ENCODE peak calls at places on chromosomes 16 and 17, in eight cellular contexts. W is A549, L is Panc1, S is stomach, K is left ventricle myocardium inferior, A is body of pancreas, O is ovary, Y is PC-3. N is an unnamed sample.

GRCh38 chr17:1997587-1998425 is 27.3 kb downstream of the RTN4RL1 start:
- DNase-seq in W (peak; percentile 81), L (no peak), S (peak; percentile 89), K (no peak), A (peak; percentile 95), O (peak; percentile 71), Y (peak; percentile 60), N (no peak)

GRCh38 chr17:56581635-56582605 is 11.6 kb upstream of the NOG start:
- DNase-seq in W (no peak), L (no peak), S (no peak), K (no peak), A (no peak), O (no peak), Y (no peak), N (no peak)

GRCh38 chr16:80710918-80711317 is 93.5 kb downstream of the CDYL2 start:
- DNase-seq in W (no peak), L (no peak), S (no peak), K (no peak), A (no peak), O (no peak), Y (no peak), N (no peak)

GRCh38 chr16:79316004-79316458 is 284.5 kb downstream of the MAF start:
- DNase-seq in W (no peak), L (no peak), S (no peak), K (no peak), A (no peak), O (no peak), Y (no peak), N (no peak)

GRCh38 chr17:44023545-44024270 is 8.9 kb upstream of the TMEM101 start:
- DNase-seq in W (no peak), L (no peak), S (no peak), K (no peak), A (no peak), O (no peak), Y (no peak), N (no peak)

GRCh38 chr16:89071686-89072182 is 21.9 kb upstream of the ACSF3 start:
- DNase-seq in W (no peak), L (no peak), S (no peak), K (no peak), A (no peak), O (no peak), Y (no peak), N (no peak)

GRCh38 chr16:84324439-84325262 is 30.0 kb downstream of the WFDC1 start:
- DNase-seq in W (no peak), L (no peak), S (no peak), K (no peak), A (no peak), O (no peak), Y (no peak), N (no peak)

GRCh38 chr16:47492428-47493357 is 31.6 kb downstream of the PHKB start:
- DNase-seq in W (no peak), L (no peak), S (peak; percentile 47), K (peak; percentile 82), A (peak; percentile 33), O (peak; percentile 37), Y (no peak), N (peak; percentile 89)

GRCh38 chr17:69179227-69179952 is 37.7 kb upstream of the ABCA6 start:
- DNase-seq in W (no peak), L (no peak), S (peak; percentile 71), K (no peak), A (no peak), O (no peak), Y (no peak), N (no peak)

GRCh38 chr17:222172-222571 is 40.7 kb upstream of the DOC2B start:
- DNase-seq in W (no peak), L (no peak), S (no peak), K (peak; percentile 29), A (peak; percentile 14), O (peak; percentile 17), Y (no peak), N (no peak)

GRCh38 chr17:73343168-73343634 is 31.4 kb upstream of the CDC42EP4 start:
- DNase-seq in W (no peak), L (no peak), S (no peak), K (peak; percentile 69), A (peak; percentile 54), O (peak; percentile 86), Y (no peak), N (no peak)

GRCh38 chr17:73155410-73156165 is 9.2 kb upstream of the SSTR2 start:
- DNase-seq in W (no peak), L (no peak), S (no peak), K (no peak), A (peak; percentile 17), O (no peak), Y (no peak), N (no peak)

GRCh38 chr16:69497876-69498596 is 67.7 kb upstream of the NFAT5 start:
- DNase-seq in W (no peak), L (no peak), S (no peak), K (no peak), A (no peak), O (no peak), Y (no peak), N (no peak)

DNA sequence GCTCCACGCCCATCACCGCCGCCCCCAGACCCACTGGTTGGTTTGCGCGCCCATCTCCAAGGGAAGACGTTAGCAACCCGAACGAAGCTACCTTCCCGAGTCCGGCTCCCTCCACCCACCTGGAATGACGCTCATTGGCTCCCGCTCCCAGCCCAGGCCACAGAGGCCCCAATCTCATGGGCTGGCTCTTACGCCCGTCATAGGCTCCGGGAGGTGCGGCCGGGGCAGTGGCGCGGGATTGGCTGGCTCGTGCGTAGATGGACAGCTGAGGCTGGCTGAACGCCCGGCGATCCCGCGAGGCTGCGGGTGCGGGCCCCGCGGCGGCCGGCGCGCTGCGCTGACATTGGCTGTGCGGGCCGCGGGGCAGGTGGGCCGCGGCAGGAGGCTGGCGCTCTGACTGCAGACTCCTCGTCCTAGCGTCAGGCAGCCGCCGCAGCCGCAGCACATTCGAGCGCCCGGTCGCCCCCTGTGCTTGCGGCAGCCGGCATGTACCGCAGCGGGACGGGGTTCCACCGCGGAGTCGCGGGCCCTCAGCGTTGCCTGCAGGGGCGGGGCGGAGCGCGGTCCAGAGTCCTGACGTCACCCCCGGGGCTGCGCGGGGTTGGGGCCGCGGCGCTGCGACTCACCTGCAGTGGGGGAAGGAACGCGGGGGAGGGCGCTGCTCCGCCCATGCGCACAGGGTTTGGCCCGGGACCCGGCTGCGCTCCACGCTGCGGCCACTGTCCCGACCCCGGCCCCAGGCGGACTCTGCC is 453 bp upstream of the MYH10 start:
- DNase-seq in W (peak; percentile 100), L (peak; percentile 74), S (peak; percentile 98), K (peak; percentile 98), A (peak; percentile 98), O (peak; percentile 99), Y (peak; percentile 97), N (peak; percentile 99)
- TF ChIP-seq CTCF in W (peak; percentile 13), L (peak; percentile 39), S (no peak), K (peak; percentile 34), A (peak; percentile 25), O (peak; percentile 47), Y (peak; percentile 7), N (no peak)

GRCh38 chr17:42411321-42411820 is 11.7 kb downstream of the CAVIN1 start:
- DNase-seq in W (no peak), L (no peak), S (no peak), K (no peak), A (no peak), O (no peak), Y (no peak), N (no peak)

GRCh38 chr17:42409467-42410351 is 13.3 kb downstream of the CAVIN1 start:
- DNase-seq in W (peak; percentile 99), L (no peak), S (peak; percentile 40), K (peak; percentile 67), A (peak; percentile 40), O (peak; percentile 70), Y (no peak), N (peak; percentile 96)

GRCh38 chr17:42413464-42414040 is 9.5 kb downstream of the CAVIN1 start:
- DNase-seq in W (no peak), L (no peak), S (no peak), K (no peak), A (no peak), O (no peak), Y (no peak), N (no peak)

GRCh38 chr17:42411905-42412679 is 11.0 kb downstream of the CAVIN1 start:
- DNase-seq in W (no peak), L (no peak), S (no peak), K (no peak), A (no peak), O (no peak), Y (no peak), N (no peak)

DNA sequence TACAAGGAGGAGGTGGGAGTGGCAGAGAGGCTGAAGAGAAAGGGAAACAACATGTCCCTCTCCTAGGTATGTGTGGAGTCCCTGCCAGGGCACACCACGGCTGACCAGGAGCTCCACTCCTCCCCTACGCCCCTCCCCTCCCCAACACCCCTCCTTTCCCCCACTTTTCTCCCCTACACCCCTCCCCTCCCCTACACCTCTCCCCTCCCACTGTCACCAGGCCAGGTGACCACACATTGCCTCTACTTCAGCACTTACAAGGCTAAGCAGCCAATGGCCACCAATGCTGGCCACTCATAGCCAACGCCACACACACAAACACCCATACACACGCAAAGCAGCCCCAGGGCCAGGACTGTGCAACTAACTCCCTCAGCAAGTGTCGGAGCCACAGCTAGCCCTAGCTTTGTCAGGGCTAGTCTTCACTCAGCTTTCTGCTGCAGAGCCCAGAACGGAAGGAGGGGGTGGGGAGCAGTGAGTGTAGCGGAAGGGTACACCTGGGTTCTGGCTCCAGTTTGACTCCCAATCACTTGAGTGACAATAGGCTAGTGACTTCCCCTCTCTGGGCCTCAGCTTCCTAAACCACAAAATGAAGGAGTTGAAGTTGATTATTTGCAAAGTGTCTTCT is 8.2 kb downstream of the CAVIN1 start:
- DNase-seq in W (no peak), L (no peak), S (no peak), K (no peak), A (no peak), O (no peak), Y (no peak), N (no peak)
- H3K4me3 ChIP-seq in W (no peak overlapping the region), L (no peak overlapping the region), S (no peak overlapping the region), K (peak overlapping the region; percentile 51), A (no peak overlapping the region), O (no peak overlapping the region), Y (no peak overlapping the region), N (peak overlapping the region; percentile 53)

GRCh38 chr17:33712120-33712519 is 419.0 kb upstream of the ASIC2 start:
- DNase-seq in W (no peak), L (no peak), S (no peak), K (no peak), A (no peak), O (no peak), Y (no peak), N (no peak)
- TF ChIP-seq CTCF in W (no peak), L (peak; percentile 49), S (no peak), K (no peak), A (no peak), O (no peak), Y (no peak), N (no peak)

DNA sequence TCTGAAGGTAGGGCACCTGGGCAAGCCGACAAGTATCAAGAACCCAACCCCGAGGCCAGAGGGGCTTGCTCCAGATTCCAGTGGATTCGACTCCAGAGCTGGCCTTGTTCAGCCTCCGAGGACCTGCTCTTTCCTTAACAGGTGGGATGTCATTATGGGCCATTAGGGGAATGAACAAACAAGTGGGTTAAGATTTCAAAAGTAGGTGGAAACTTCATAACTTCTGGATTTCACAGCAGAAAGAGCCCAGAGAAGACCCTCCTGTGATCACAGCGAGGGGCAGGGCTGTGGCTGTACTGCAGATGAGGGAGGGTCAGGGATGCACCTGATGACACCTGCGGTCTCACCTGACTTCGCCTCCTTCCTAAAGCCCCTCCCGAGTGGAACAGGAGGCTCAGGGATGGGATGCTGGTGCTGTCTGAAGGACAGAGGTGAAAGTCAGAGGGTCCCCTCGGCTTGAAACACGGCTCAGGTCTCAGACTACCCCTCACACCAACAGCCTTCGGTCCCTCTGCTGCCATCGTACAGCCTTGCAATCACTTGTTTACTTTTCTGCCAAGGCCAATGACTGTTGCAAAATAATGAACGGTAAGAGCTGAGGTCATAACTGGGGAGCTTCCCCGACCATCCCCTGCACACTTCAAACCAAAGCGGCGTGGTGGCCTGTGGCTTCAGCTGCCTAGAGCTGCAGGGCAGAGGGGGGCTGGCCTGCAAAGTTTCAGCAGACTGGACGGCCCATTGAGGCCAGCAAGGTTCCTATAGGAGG is 5.5 kb downstream of the PAM16 start:
- DNase-seq in W (no peak), L (no peak), S (no peak), K (no peak), A (peak; percentile 60), O (no peak), Y (no peak), N (no peak)
- H3K4me3 ChIP-seq in W (no peak overlapping the region), L (peak overlapping the region; percentile 37), S (no peak overlapping the region), K (no peak overlapping the region), A (no peak overlapping the region), O (no peak overlapping the region), Y (no peak overlapping the region), N (no peak overlapping the region)